ENCODE peak calls at places on chromosome 6, in four cellular contexts. N is K562, R is HepG2, C is HCT116. X is an unnamed sample.
A peak's percentile ranks its signal among the peaks of the same experiment; 100 is the strongest.

GRCh38 chr6:20211037-20211940 is 980 bp downstream of the MBOAT1 start:
- DNase-seq in C (no peak), N (no peak), R (no peak), X (peak; percentile 85)

GRCh38 chr6:112331306-112331705 is 15.8 kb upstream of the RFPL4B start:
- DNase-seq in R (no peak), N (no peak), C (no peak), X (peak; percentile 69)

GRCh38 chr6:136607932-136608772 is 57.9 kb upstream of the MAP7 start:
- DNase-seq in C (peak; percentile 75), R (peak; percentile 59), N (peak; percentile 63), X (peak; percentile 76)

GRCh38 chr6:145629478-145629877 is 105.8 kb downstream of the EPM2A start:
- DNase-seq in R (no peak), N (no peak), C (no peak), X (no peak)

GRCh38 chr6:111838749-111839484 is 34.3 kb downstream of the FYN start:
- DNase-seq in R (no peak), C (no peak), N (no peak), X (no peak)

GRCh38 chr6:155493694-155494143 is 38.1 kb upstream of the NOX3 start:
- DNase-seq in N (no peak), R (peak; percentile 91), C (peak; percentile 85), X (peak; percentile 95)

GRCh38 chr6:3312604-3313167 is 53.9 kb downstream of the PSMG4 start:
- DNase-seq in R (no peak), C (no peak), N (no peak), X (no peak)

GRCh38 chr6:113481910-113482309 is 375.2 kb upstream of the MARCKS start:
- DNase-seq in C (no peak), N (no peak), R (no peak), X (no peak)

GRCh38 chr6:111338843-111339242 is 144.2 kb downstream of the REV3L start:
- DNase-seq in C (no peak), R (no peak), N (no peak), X (no peak)

GRCh38 chr6:155349129-155349528 is 34.8 kb upstream of the TFB1M start:
- DNase-seq in C (no peak), R (no peak), N (no peak), X (no peak)

GRCh38 chr6:16602035-16602434 is 159.2 kb downstream of the ATXN1 start:
- DNase-seq in R (no peak), N (no peak), C (no peak), X (no peak)

GRCh38 chr6:38079537-38079936 is 260.0 kb downstream of the ZFAND3 start:
- DNase-seq in C (no peak), N (no peak), R (no peak), X (no peak)

GRCh38 chr6:153003294-153003645 is 761 bp upstream of the MTRF1L start:
- DNase-seq in C (no peak), N (no peak), R (peak; percentile 33), X (peak; percentile 47)

GRCh38 chr6:150410906-150411305 is 42.1 kb downstream of the IYD start:
- DNase-seq in C (no peak), N (no peak), R (no peak), X (peak; percentile 8)

GRCh38 chr6:25232478-25232877 is 46.7 kb upstream of the CARMIL1 start:
- DNase-seq in C (no peak), N (no peak), R (no peak), X (no peak)

GRCh38 chr6:169424821-169425240 is 171.2 kb upstream of the THBS2 start:
- DNase-seq in N (no peak), R (no peak), C (no peak), X (no peak)

GRCh38 chr6:142313284-142313683 is 11.5 kb downstream of the ADGRG6 start:
- DNase-seq in R (no peak), C (no peak), N (no peak), X (peak; percentile 71)

GRCh38 chr6:111589366-111589765 is 16.3 kb downstream of the TRAF3IP2 start:
- DNase-seq in C (peak; percentile 80), R (peak; percentile 44), N (no peak), X (peak; percentile 90)

GRCh38 chr6:71197267-71197666 is 91.3 kb upstream of the OGFRL1 start:
- DNase-seq in R (no peak), N (no peak), C (no peak), X (peak; percentile 21)

GRCh38 chr6:158926429-158926828 is 73.6 kb downstream of the RSPH3 start:
- DNase-seq in R (peak; percentile 13), C (no peak), N (no peak), X (peak; percentile 80)

GRCh38 chr6:166862287-166862977 is 93.9 kb downstream of the RNASET2 start:
- DNase-seq in C (no peak), N (no peak), R (no peak), X (no peak)

GRCh38 chr6:135008072-135008940 is 46.3 kb downstream of the HBS1L start:
- DNase-seq in C (no peak), N (no peak), R (peak; percentile 57), X (no peak)

GRCh38 chr6:142685852-142686718 is 258.9 kb downstream of the HIVEP2 start:
- DNase-seq in C (no peak), R (no peak), N (no peak), X (no peak)

GRCh38 chr6:148044261-148044731 is 298.3 kb upstream of the SASH1 start:
- DNase-seq in R (no peak), N (no peak), C (no peak), X (no peak)

GRCh38 chr6:119347466-119348307 is 1.9 kb downstream of the MAN1A1 start:
- DNase-seq in C (no peak), N (peak; percentile 47), R (peak; percentile 96), X (no peak)

GRCh38 chr6:52261229-52261628 is 16.9 kb upstream of the IL17F start:
- DNase-seq in C (no peak), R (no peak), N (no peak), X (peak; percentile 11)

GRCh38 chr6:3653528-3654070 is 97.9 kb downstream of the PXDC1 start:
- DNase-seq in C (no peak), R (no peak), N (no peak), X (no peak)

GRCh38 chr6:90351696-90352095 is 55.1 kb upstream of the BACH2 start:
- DNase-seq in N (no peak), R (no peak), C (no peak), X (no peak)

GRCh38 chr6:48075181-48075580 is 35.8 kb downstream of the PTCHD4 start:
- DNase-seq in N (no peak), R (no peak), C (no peak), X (no peak)

GRCh38 chr6:79536969-79537747 is at the start of gene LCA5:
- DNase-seq in N (peak; percentile 89), R (peak; percentile 97), C (peak; percentile 92), X (peak; percentile 98)

GRCh38 chr6:165439928-165440554 is 130.6 kb upstream of the C6orf118 start:
- DNase-seq in R (peak; percentile 21), N (no peak), C (peak; percentile 34), X (peak; percentile 8)

DNA sequence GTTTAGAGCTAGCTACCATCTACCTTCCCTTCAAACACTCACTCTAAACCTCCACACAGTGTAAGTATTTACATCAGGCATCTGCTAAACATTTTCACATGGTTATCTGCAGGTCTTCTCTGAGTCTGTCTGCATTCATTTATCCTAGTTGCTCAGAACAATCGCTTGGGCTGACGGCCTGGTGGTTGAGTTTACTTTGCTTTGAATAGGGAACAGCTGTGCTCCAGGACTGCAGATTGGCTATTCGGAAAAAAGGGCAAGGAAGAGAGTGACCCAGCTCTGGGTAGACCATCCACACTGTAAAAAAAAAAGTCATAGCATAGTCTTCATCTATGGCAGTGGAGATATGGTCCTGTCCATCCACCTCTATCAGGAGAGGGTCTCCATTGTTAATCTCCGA is 115.3 kb upstream of the ESR1 start:
- DNase-seq in C (no peak), R (no peak), N (no peak), X (no peak)
- H2AFZ ChIP-seq in C (no peak overlapping the region), R (no peak overlapping the region), N (no peak overlapping the region), X (no peak overlapping the region)

DNA sequence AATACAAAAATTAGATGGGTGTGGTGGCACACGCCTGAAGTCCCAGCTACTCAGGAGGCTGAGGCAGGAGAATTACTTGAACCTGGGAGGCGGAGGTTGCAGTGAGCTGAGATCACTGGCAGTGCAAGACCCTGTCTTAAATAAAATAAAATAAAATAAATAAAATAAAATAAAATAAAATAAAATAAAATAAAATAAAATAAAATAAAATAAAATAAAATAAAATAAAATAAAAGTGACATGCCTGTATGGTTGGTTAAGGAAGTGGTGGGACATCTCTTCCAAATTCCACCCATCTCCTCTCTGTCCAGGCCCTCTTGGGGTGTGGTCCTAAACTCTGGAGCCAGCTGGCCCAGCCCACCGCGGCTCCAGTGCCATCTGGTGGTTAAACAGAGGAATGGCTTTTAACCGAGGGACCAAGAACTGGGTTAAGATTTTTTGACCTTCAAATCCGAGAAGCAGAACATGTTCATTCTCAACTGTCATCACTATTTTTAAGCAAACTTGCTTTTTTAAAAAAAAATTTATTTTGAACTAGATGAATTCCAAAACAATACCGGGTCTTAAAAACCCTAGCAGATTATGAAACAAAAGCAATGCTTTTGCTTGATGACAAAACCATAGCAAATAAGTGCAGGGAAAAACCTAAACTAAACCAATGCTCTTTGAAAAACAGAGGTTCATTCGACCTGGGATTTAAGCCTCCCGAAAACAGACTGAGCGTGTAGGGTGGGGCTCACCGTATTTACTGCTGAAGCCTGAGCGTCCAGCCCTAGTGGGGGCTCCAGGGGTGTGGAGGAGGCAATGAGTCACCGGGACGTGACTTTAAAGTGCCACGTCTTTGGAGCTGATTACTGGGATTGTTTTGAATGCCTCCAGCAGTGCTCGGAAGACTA is 68.8 kb downstream of the CDC5L start:
- DNase-seq in C (peak; percentile 41), N (peak; percentile 84), R (peak; percentile 61), X (peak; percentile 41)
- TF ChIP-seq CTCF in C (peak; percentile 71), N (peak; percentile 88), R (peak; percentile 87), X (peak; percentile 91)

GRCh38 chr6:75600694-75601265 is 900 bp upstream of the SENP6 start:
- DNase-seq in R (no peak), C (no peak), N (no peak), X (peak; percentile 1)
- H2AFZ ChIP-seq in R (peak overlapping the region; percentile 84), C (peak overlapping the region; percentile 56), N (peak overlapping the region; percentile 99), X (peak overlapping the region; percentile 76)

DNA sequence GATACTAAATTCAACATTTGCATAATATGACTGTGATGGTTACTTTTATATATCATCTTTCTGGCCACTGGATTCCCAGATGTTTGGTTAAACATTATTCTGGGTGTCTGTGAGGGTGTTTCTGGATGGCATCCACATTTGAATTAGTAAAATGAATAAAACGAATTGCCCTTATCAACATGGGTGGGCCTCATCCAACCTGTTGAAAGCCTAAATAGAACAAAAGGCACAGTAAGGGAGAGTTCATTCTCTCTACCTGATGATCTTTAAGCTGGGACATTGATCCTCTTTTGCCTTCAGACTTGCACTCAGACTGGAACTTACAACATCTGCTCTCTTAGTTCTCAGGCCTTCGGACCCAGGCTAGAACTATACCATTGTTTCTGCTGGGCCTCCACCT is 57.6 kb downstream of the CD24 start:
- DNase-seq in R (no peak), N (no peak), C (no peak), X (no peak)
- TF ChIP-seq CTCF in R (no peak), N (no peak), C (no peak), X (no peak)

GRCh38 chr6:41673704-41674000 is 35.4 kb downstream of the MDFI start:
- DNase-seq in C (no peak), R (no peak), N (no peak), X (no peak)
- H2AFZ ChIP-seq in C (no peak overlapping the region), R (no peak overlapping the region), N (no peak overlapping the region), X (no peak overlapping the region)